ENCODE peak calls at places on chromosomes 7 and 10, in seven cellular contexts. P, U, R, G, W, Y and J are unnamed samples.

GRCh38 chr10:89458760-89459159 is 44.4 kb downstream of the IFIT5 start:
- DNase-seq in P (no peak), Y (no peak), G (peak; percentile 25), U (no peak), W (no peak), R (no peak), J (no peak)

GRCh38 chr7:27156508-27156898 is at the start of gene HOXA7:
- DNase-seq in W (no peak), U (no peak), Y (no peak), P (no peak), R (no peak), G (peak; percentile 63), J (peak; percentile 73)

GRCh38 chr7:47586925-47587324 is 5.0 kb upstream of the TNS3 start:
- DNase-seq in G (no peak), Y (no peak), R (no peak), W (no peak), P (no peak), U (no peak), J (no peak)

GRCh38 chr7:69213882-69214281 is 384.4 kb upstream of the AUTS2 start:
- DNase-seq in G (no peak), W (no peak), U (no peak), P (no peak), Y (no peak), R (no peak), J (no peak)

GRCh38 chr7:159102681-159103381 is 41.8 kb downstream of the VIPR2 start:
- DNase-seq in W (no peak), Y (no peak), P (no peak), U (no peak), G (no peak), R (no peak), J (peak; percentile 40)

GRCh38 chr7:44167920-44168319 is 21.3 kb downstream of the GCK start:
- DNase-seq in U (no peak), W (no peak), P (no peak), R (no peak), G (no peak), Y (no peak), J (no peak)

GRCh38 chr7:17549406-17549805 is 251.0 kb downstream of the AHR start:
- DNase-seq in U (no peak), W (no peak), Y (no peak), P (no peak), R (no peak), G (no peak), J (no peak)

GRCh38 chr7:55887786-55888185 is 530 bp downstream of the ZNF713 start:
- DNase-seq in W (peak; percentile 20), G (no peak), U (no peak), R (no peak), Y (peak; percentile 10), P (no peak), J (no peak)

GRCh38 chr10:5538446-5538845 is 13.7 kb downstream of the CALML3 start:
- DNase-seq in U (no peak), G (peak; percentile 56), Y (peak; percentile 70), P (peak; percentile 60), W (no peak), R (no peak), J (peak; percentile 31)

GRCh38 chr10:125273023-125273422 is 112.7 kb upstream of the CTBP2 start:
- DNase-seq in Y (no peak), G (no peak), R (no peak), W (no peak), P (no peak), U (no peak), J (no peak)

GRCh38 chr10:114306116-114306973 is 67.3 kb downstream of the VWA2 start:
- DNase-seq in W (peak; percentile 4), U (peak; percentile 87), R (no peak), G (peak; percentile 94), Y (peak; percentile 66), P (peak; percentile 99), J (no peak)

GRCh38 chr7:73844848-73845460 is 2.6 kb upstream of the METTL27 start:
- DNase-seq in G (peak; percentile 75), P (peak; percentile 52), Y (peak; percentile 50), R (no peak), W (no peak), U (peak; percentile 67), J (no peak)

GRCh38 chr10:51389415-51390342 is 309.7 kb downstream of the CSTF2T start:
- DNase-seq in R (peak; percentile 64), U (peak; percentile 100), G (peak; percentile 99), W (peak; percentile 54), Y (peak; percentile 97), P (peak; percentile 18), J (no peak)

GRCh38 chr7:139004321-139005075 is 23.3 kb upstream of the KIAA1549 start:
- DNase-seq in Y (no peak), R (no peak), W (no peak), P (no peak), U (no peak), G (no peak), J (no peak)

GRCh38 chr10:52720018-52720417 is 52.6 kb downstream of the MBL2 start:
- DNase-seq in R (no peak), G (no peak), Y (no peak), W (no peak), P (no peak), U (peak; percentile 52), J (no peak)

GRCh38 chr10:132289439-132289838 is 18.3 kb downstream of the STK32C start:
- DNase-seq in G (no peak), P (no peak), Y (no peak), R (no peak), U (no peak), W (no peak), J (no peak)

GRCh38 chr7:154424370-154424769 is 372.2 kb downstream of the DPP6 start:
- DNase-seq in W (no peak), P (no peak), G (no peak), Y (no peak), U (no peak), R (no peak), J (no peak)

GRCh38 chr10:17801507-17801906 is 7.6 kb upstream of the MRC1 start:
- DNase-seq in P (no peak), R (no peak), G (no peak), W (no peak), Y (no peak), U (no peak), J (no peak)
- TF ChIP-seq CTCF in P (no peak), R (peak; percentile 55), G (no peak), W (no peak), Y (no peak), U (peak; percentile 15), J (peak; percentile 10)

GRCh38 chr7:20159226-20159747 is 57.9 kb downstream of the MACC1 start:
- DNase-seq in Y (no peak), R (no peak), P (no peak), G (no peak), W (no peak), U (no peak), J (no peak)

GRCh38 chr7:20153999-20154398 is 63.2 kb downstream of the MACC1 start:
- DNase-seq in G (peak; percentile 88), U (peak; percentile 42), R (no peak), P (no peak), W (no peak), Y (no peak), J (no peak)

GRCh38 chr7:20157456-20157855 is 59.7 kb downstream of the MACC1 start:
- DNase-seq in P (no peak), W (no peak), R (no peak), G (no peak), Y (no peak), U (no peak), J (no peak)

GRCh38 chr7:20153567-20153966 is 63.6 kb downstream of the MACC1 start:
- DNase-seq in U (peak; percentile 15), P (no peak), Y (no peak), W (no peak), R (no peak), G (no peak), J (no peak)

DNA sequence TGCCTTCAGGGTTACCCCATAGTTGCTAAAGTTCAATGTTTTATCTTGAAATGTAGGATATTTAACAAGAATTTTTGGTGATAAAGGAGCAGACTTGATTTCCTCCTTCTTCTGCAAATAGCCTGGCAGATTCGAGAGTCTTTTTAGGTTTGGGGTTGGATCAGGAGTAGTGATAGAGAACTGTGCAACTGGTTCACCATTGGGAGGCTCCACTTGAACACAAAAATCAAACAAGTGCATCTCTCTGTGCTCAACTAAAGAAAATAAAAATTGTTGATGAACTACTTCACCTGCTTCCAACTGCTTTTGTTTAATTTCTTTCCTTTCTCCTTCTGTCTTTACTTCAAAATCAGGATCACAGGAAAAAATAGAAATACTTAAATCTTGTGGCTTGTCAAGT is 58.5 kb downstream of the MACC1 start:
- DNase-seq in G (peak; percentile 36), R (no peak), W (peak; percentile 20), P (no peak), U (no peak), Y (peak; percentile 68), J (no peak)
- TF ChIP-seq CTCF in G (peak; percentile 50), R (no peak), W (no peak), P (no peak), U (peak; percentile 23), Y (peak; percentile 53), J (peak; percentile 33)

GRCh38 chr7:100195222-100195621 is 17.5 kb downstream of the STAG3 start:
- DNase-seq in R (no peak), U (no peak), G (no peak), Y (no peak), P (no peak), W (no peak), J (no peak)

GRCh38 chr7:100192951-100193350 is 15.2 kb downstream of the STAG3 start:
- DNase-seq in G (no peak), P (no peak), U (no peak), Y (no peak), R (no peak), W (no peak), J (no peak)

GRCh38 chr7:100189061-100189460 is 11.3 kb downstream of the STAG3 start:
- DNase-seq in U (no peak), R (no peak), Y (no peak), W (no peak), P (no peak), G (no peak), J (no peak)

GRCh38 chr7:100191775-100192174 is 14.1 kb downstream of the STAG3 start:
- DNase-seq in P (no peak), G (peak; percentile 78), Y (peak; percentile 73), R (no peak), U (peak; percentile 13), W (no peak), J (no peak)

DNA sequence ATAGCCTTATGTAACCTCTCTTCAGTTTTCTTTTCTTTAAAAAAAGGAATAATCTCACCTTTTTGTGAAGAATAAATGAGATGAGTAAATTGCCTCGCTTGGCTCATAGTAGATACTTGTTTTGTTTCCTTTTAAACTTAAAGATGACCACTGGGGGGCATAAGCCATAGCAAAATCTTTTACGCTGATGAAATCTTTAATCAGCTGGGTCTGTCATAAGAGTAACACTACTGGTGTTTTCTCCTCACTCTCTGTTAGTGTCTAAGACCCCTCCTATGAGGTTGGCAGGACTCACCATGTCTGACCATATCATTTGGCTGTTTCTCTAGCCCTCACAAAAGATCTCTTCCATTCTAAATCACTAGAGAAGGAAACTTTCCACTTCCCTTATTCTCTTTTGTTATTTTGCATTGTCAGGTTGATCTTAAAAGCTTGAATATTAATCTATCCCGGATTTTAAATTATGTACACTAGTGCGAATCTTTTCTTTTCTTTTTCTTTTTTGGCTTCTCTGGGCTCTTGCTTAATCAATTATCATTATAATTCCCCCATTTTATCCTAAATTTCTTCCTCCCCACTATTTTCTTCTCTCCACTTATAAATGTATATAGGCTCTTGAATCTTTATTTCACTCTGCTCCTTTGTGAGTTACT is 12.5 kb downstream of the STAG3 start:
- DNase-seq in P (no peak), W (no peak), G (peak; percentile 62), U (peak; percentile 55), Y (peak; percentile 63), R (no peak), J (no peak)
- TF ChIP-seq CTCF in P (peak; percentile 59), W (no peak), G (peak; percentile 57), U (peak; percentile 66), Y (peak; percentile 46), R (peak; percentile 25), J (peak; percentile 34)

GRCh38 chr10:930415-931325 is 835 bp downstream of the LARP4B start:
- DNase-seq in U (peak; percentile 20), P (peak; percentile 59), G (peak; percentile 30), R (peak; percentile 73), W (peak; percentile 74), Y (peak; percentile 21), J (peak; percentile 83)
- TF ChIP-seq CTCF in U (no peak), P (no peak), G (no peak), R (no peak), W (no peak), Y (no peak), J (no peak)